ENCODE peak calls at places on chromosomes 2 and 18, in ten cellular contexts. K is activated CD8-positive, alpha-beta memory T cell treated with anti-CD3 and anti-CD28 coated beads for 4 hours; F is WTC11; I is mammary epithelial cell; Z is Ammon's horn; M is cardiac muscle cell; S is activated T-cell treated with anti-CD3 and anti-CD28 coated beads, Interleukin-2, amount 50 U/mL, for 72 hours; B is GM23338; R is left lung; Y is SK-N-DZ. H is an unnamed sample.

GRCh38 chr2:183035298-183035953 is 2.8 kb downstream of the NCKAP1 start:
- DNase-seq in K (no peak), F (no peak), I (peak), Z (peak), M (no peak), S (no peak), B (no peak), R (no peak), Y (no peak), H (peak)

GRCh38 chr2:241967096-241967495 is 97.6 kb downstream of the RTP5 start:
- DNase-seq in K (no peak), F (no peak), I (no peak), Z (no peak), M (no peak), S (no peak), B (no peak), R (no peak), Y (no peak), H (no peak)

GRCh38 chr2:158967731-158968395 is 577 bp upstream of the TANC1 start:
- DNase-seq in K (no peak), F (peak), I (peak), Z (peak), M (peak), S (no peak), B (peak), R (peak), Y (peak), H (peak)

GRCh38 chr2:181904022-181904632 is 12.6 kb downstream of the ITPRID2 start:
- DNase-seq in K (no peak), F (no peak), I (no peak), Z (peak), M (peak), S (no peak), B (peak), R (no peak), Y (peak), H (peak)

GRCh38 chr18:12907258-12907925 is 23.4 kb upstream of the PTPN2 start:
- DNase-seq in K (no peak), F (no peak), I (no peak), Z (no peak), M (no peak), S (no peak), B (no peak), R (no peak), Y (no peak), H (peak)

GRCh38 chr2:226450141-226450540 is 349.5 kb downstream of the IRS1 start:
- DNase-seq in K (no peak), F (no peak), I (no peak), Z (no peak), M (no peak), S (no peak), B (no peak), R (no peak), Y (no peak), H (no peak)

GRCh38 chr2:148866091-148866490 is 8.9 kb upstream of the KIF5C start:
- DNase-seq in K (no peak), F (no peak), I (no peak), Z (no peak), M (no peak), S (no peak), B (no peak), R (no peak), Y (no peak), H (no peak)

GRCh38 chr2:210112871-210113270 is 58.3 kb downstream of the KANSL1L start:
- DNase-seq in K (no peak), F (no peak), I (no peak), Z (no peak), M (no peak), S (no peak), B (peak), R (no peak), Y (no peak), H (no peak)

GRCh38 chr2:137535897-137536296 is 428.4 kb upstream of the HNMT start:
- DNase-seq in K (no peak), F (no peak), I (no peak), Z (no peak), M (no peak), S (no peak), B (no peak), R (no peak), Y (no peak), H (no peak)

GRCh38 chr2:237354930-237355329 is 59.0 kb downstream of the COL6A3 start:
- DNase-seq in K (no peak), F (no peak), I (peak), Z (no peak), M (no peak), S (no peak), B (no peak), R (no peak), Y (no peak), H (peak)

GRCh38 chr2:3662239-3662638 is 4.2 kb downstream of the ALLC start:
- DNase-seq in K (no peak), F (no peak), I (no peak), Z (no peak), M (no peak), S (no peak), B (peak), R (no peak), Y (no peak), H (no peak)

GRCh38 chr2:159283529-159283928 is 3.0 kb downstream of the WDSUB1 start:
- DNase-seq in K (no peak), F (no peak), I (no peak), Z (no peak), M (no peak), S (no peak), B (peak), R (no peak), Y (no peak), H (no peak)